ENCODE peak calls at places on chromosome 5, in nine cellular contexts. G, B, V, H, D, U, T, X and S are unnamed samples.

GRCh38 chr5:171433952-171434676 is 14.7 kb downstream of the FGF18 start:
- DNase-seq in G (no peak), B (no peak), V (no peak), H (no peak), D (no peak), U (no peak), T (no peak), X (no peak), S (no peak)

GRCh38 chr5:73433982-73434342 is 14.6 kb downstream of the FOXD1 start:
- DNase-seq in G (no peak), B (no peak), V (no peak), H (no peak), D (no peak), U (no peak), T (no peak), X (no peak), S (no peak)

GRCh38 chr5:149320791-149321330 is 24.4 kb upstream of the GRPEL2 start:
- DNase-seq in G (no peak), B (peak; percentile 43), V (peak; percentile 83), H (peak; percentile 94), D (peak; percentile 85), U (peak; percentile 68), T (peak; percentile 63), X (peak; percentile 82), S (peak; percentile 24)

GRCh38 chr5:73339165-73339564 is 109.4 kb downstream of the FOXD1 start:
- DNase-seq in G (no peak), B (no peak), V (no peak), H (no peak), D (no peak), U (no peak), T (no peak), X (no peak), S (no peak)

GRCh38 chr5:181053760-181054122 is 13.7 kb downstream of the BTNL9 start:
- DNase-seq in G (no peak), B (no peak), V (peak; percentile 59), H (no peak), D (no peak), U (no peak), T (no peak), X (no peak), S (no peak)

GRCh38 chr5:979100-979817 is 29.3 kb upstream of the NKD2 start:
- DNase-seq in G (no peak), B (no peak), V (no peak), H (no peak), D (no peak), U (peak; percentile 26), T (no peak), X (no peak), S (no peak)

GRCh38 chr5:17379188-17379951 is 118.7 kb upstream of the TAF11L2 start:
- DNase-seq in G (no peak), B (peak; percentile 85), V (peak; percentile 88), H (no peak), D (peak; percentile 30), U (peak; percentile 59), T (no peak), X (no peak), S (no peak)

GRCh38 chr5:61023131-61023530 is 78.1 kb downstream of the NDUFAF2 start:
- DNase-seq in G (no peak), B (no peak), V (no peak), H (no peak), D (no peak), U (no peak), T (no peak), X (peak; percentile 62), S (no peak)

GRCh38 chr5:176364765-176365662 is at the start of gene ARL10:
- DNase-seq in G (no peak), B (no peak), V (no peak), H (peak; percentile 41), D (peak; percentile 9), U (peak; percentile 87), T (no peak), X (no peak), S (peak; percentile 60)